ENCODE peak calls at places on chromosomes 2 and 18, in five cellular contexts. F is AG10803; I is pancreas; R is BE2C; M is CD8-positive, alpha-beta T cell. Y is an unnamed sample.

GRCh38 chr2:17626986-17627385 is 86.5 kb downstream of the VSNL1 start:
- DNase-seq in F (no peak), I (no peak), R (no peak), M (no peak), Y (no peak)

GRCh38 chr18:76874643-76875389 is 52.5 kb downstream of the ZNF236 start:
- DNase-seq in F (no peak), I (no peak), R (peak), M (no peak), Y (no peak)

GRCh38 chr2:129248183-129248582 is 731.3 kb upstream of the RAB6C start:
- DNase-seq in F (peak), I (no peak), R (no peak), M (no peak), Y (no peak)

GRCh38 chr2:40412456-40412855 is 39.4 kb downstream of the SLC8A1 start:
- DNase-seq in F (no peak), I (no peak), R (no peak), M (no peak), Y (no peak)

GRCh38 chr18:77106331-77106730 is 26.3 kb downstream of the MBP start:
- DNase-seq in F (no peak), I (no peak), R (no peak), M (peak), Y (no peak)

GRCh38 chr2:100588071-100588786 is 25.4 kb downstream of the PDCL3 start:
- DNase-seq in F (peak), I (no peak), R (no peak), M (no peak), Y (no peak)

GRCh38 chr2:121955313-121956211 is 200.1 kb downstream of the TSN start:
- DNase-seq in F (no peak), I (peak), R (peak), M (no peak), Y (no peak)

GRCh38 chr2:44275915-44276279 is 617 bp downstream of the SLC3A1 start:
- DNase-seq in F (peak), I (no peak), R (no peak), M (no peak), Y (no peak)

GRCh38 chr2:138470941-138471340 is 30.6 kb upstream of the SPOPL start:
- DNase-seq in F (no peak), I (no peak), R (no peak), M (no peak), Y (no peak)

GRCh38 chr2:72012886-72013574 is 134.6 kb downstream of the CYP26B1 start:
- DNase-seq in F (no peak), I (no peak), R (peak), M (no peak), Y (no peak)

DNA sequence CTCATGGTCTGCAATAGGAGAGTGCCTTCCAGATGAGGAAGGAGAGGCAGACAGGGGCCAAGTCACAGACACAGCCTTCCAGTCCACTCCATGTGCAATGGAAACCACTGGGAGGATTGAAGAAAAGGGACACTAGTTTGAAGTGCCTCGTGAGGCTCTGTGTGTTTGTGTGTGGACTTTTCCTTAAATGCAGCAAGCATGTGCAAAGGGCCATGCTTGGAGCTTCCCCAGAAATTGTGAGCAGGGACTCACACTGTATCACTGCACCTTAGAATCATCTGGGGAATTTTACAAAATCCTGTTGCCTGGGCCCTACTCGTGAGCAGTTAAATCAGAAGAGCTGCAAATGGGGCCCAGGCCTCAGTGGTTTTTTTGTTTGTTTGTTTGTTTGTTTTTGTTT is 137.8 kb downstream of the TRIM43 start:
- DNase-seq in F (no peak), I (no peak), R (no peak), M (no peak), Y (no peak)
- TF ChIP-seq CTCF in F (no peak), I (no peak), R (no peak), M (no peak), Y (no peak)

GRCh38 chr2:96264656-96265348 is 995 bp downstream of the TMEM127 start:
- DNase-seq in F (peak), I (peak), R (peak), M (no peak), Y (peak)

GRCh38 chr2:96264086-96264485 is 1.7 kb downstream of the TMEM127 start:
- DNase-seq in F (peak), I (no peak), R (no peak), M (no peak), Y (no peak)

GRCh38 chr2:96267159-96267971 is 1.3 kb downstream of the CIAO1 start:
- DNase-seq in F (peak), I (peak), R (peak), M (peak), Y (peak)

GRCh38 chr2:96265349-96265839 is 403 bp downstream of the TMEM127 start:
- DNase-seq in F (peak), I (peak), R (peak), M (no peak), Y (peak)

GRCh38 chr2:96265840-96266569 is at the start of the genes CIAO1 and TMEM127:
- DNase-seq in F (peak), I (peak), R (peak), M (peak), Y (peak)
- TF ChIP-seq CTCF in F (peak), I (no peak), R (peak), M (no peak), Y (no peak)

DNA sequence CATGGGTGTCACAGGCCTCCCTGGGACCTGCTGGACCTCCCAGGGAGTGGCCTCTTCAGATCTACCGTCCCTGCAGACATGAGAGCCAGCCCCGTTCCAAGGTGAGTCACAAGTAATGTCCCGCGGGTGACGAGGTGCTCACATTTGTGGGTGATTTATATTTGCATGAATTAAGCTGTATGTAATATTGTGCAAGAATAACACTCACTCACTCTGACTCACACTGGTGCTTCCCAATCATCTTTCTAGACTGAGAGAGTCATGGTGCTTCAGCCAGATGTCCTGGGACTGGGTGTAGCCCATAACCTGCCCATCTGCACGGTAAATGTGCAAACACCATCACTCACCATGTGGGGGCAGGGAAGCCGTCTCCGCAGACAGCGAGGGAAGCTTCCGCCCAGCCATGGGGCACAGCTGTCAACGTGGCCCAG is 347.5 kb upstream of the SALL3 start:
- DNase-seq in F (no peak), I (no peak), R (no peak), M (no peak), Y (no peak)
- TF ChIP-seq CTCF in F (no peak), I (no peak), R (no peak), M (no peak), Y (no peak)

GRCh38 chr2:152715854-152716428 is 1.3 kb downstream of the PRPF40A start:
- DNase-seq in F (peak), I (no peak), R (peak), M (no peak), Y (peak)
- TF ChIP-seq CTCF in F (peak), I (no peak), R (peak), M (peak), Y (peak)

GRCh38 chr2:25129901-25130520 is 38.4 kb downstream of the POMC start:
- DNase-seq in F (no peak), I (peak), R (no peak), M (no peak), Y (no peak)
- TF ChIP-seq CTCF in F (no peak), I (no peak), R (peak), M (no peak), Y (no peak)

GRCh38 chr2:189982087-189982486 is 80.4 kb downstream of the MSTN start:
- DNase-seq in F (no peak), I (no peak), R (no peak), M (no peak), Y (no peak)

DNA sequence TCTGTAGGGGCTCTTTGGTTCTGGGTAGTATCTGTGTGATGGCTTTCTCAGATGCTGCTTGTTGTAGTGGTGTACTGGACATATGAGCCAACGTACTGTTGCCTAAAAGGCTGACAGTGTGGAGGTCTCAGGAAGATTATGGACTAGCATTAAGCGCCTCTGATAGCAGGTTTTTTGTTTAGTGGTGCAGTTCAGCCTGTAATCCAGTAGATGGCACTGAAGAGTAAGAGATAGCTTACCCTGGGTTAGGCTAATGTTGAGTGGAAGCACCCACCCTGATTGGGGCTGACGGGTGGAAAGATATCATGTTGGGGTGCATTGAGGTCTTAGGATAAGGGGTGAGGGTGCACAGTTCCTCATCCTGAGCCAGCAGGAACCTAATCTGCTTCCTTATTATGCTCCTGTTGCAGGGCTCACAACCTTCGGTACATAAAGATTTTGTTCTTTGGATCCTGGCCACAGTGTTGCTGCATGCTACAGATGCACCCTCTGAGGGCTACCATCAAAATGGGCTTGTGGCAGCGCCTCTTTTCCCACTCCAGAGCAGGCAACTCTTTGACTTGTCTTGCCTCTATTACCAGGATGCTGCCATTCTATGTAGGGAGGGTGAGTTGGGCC is 79.6 kb downstream of the MSTN start:
- DNase-seq in F (no peak), I (no peak), R (peak), M (no peak), Y (no peak)
- TF ChIP-seq CTCF in F (peak), I (no peak), R (peak), M (peak), Y (peak)

GRCh38 chr18:2998644-2999043 is 14.3 kb downstream of the LPIN2 start:
- DNase-seq in F (no peak), I (no peak), R (no peak), M (no peak), Y (no peak)

GRCh38 chr18:2997846-2998599 is 14.9 kb downstream of the LPIN2 start:
- DNase-seq in F (no peak), I (no peak), R (no peak), M (no peak), Y (no peak)

GRCh38 chr18:2994190-2994589 is 18.8 kb downstream of the LPIN2 start:
- DNase-seq in F (no peak), I (no peak), R (no peak), M (no peak), Y (no peak)

GRCh38 chr18:2994603-2995432 is 18.1 kb downstream of the LPIN2 start:
- DNase-seq in F (peak), I (peak), R (peak), M (peak), Y (peak)

GRCh38 chr18:2997429-2997828 is 15.5 kb downstream of the LPIN2 start:
- DNase-seq in F (no peak), I (no peak), R (no peak), M (no peak), Y (no peak)
- TF ChIP-seq CTCF in F (no peak), I (no peak), R (no peak), M (no peak), Y (no peak)

GRCh38 chr2:113273031-113273551 is 5.6 kb downstream of the PAX8 start:
- DNase-seq in F (peak), I (no peak), R (no peak), M (no peak), Y (peak)
- TF ChIP-seq CTCF in F (peak), I (no peak), R (no peak), M (peak), Y (peak)

GRCh38 chr18:79988079-79988924 is at the start of gene TXNL4A:
- DNase-seq in F (peak), I (peak), R (peak), M (peak), Y (peak)
- TF ChIP-seq CTCF in F (peak), I (no peak), R (no peak), M (peak), Y (no peak)

GRCh38 chr2:229901819-229902218 is 20.0 kb downstream of the TRIP12 start:
- DNase-seq in F (peak), I (no peak), R (no peak), M (no peak), Y (peak)
- TF ChIP-seq CTCF in F (no peak), I (no peak), R (no peak), M (no peak), Y (no peak)